ENCODE peak calls at places on chromosomes 2 and 18, in six cellular contexts. U, R, V, M, L and I are unnamed samples.

GRCh38 chr2:217248312-217248935 is 388.6 kb upstream of the TNP1 start:
- DNase-seq in U (no peak), R (no peak), V (no peak), M (peak; percentile 59), L (no peak), I (no peak)

GRCh38 chr2:9970386-9971044 is 19.0 kb downstream of the GRHL1 start:
- DNase-seq in U (no peak), R (no peak), V (no peak), M (no peak), L (no peak), I (no peak)

GRCh38 chr2:171160119-171160629 is 519 bp downstream of the TLK1 start:
- DNase-seq in U (peak; percentile 80), R (peak; percentile 26), V (peak; percentile 63), M (peak; percentile 79), L (peak; percentile 68), I (peak; percentile 65)

GRCh38 chr2:46978696-46979095 is 63.1 kb upstream of the MCFD2 start:
- DNase-seq in U (no peak), R (no peak), V (no peak), M (peak; percentile 70), L (no peak), I (no peak)

GRCh38 chr2:10475221-10475722 is 27.1 kb upstream of the ODC1 start:
- DNase-seq in U (no peak), R (no peak), V (no peak), M (no peak), L (no peak), I (no peak)

GRCh38 chr2:14751581-14751980 is 119.1 kb downstream of the LRATD1 start:
- DNase-seq in U (no peak), R (no peak), V (no peak), M (no peak), L (no peak), I (no peak)

GRCh38 chr2:135662088-135662487 is 79.6 kb upstream of the UBXN4 start:
- DNase-seq in U (no peak), R (no peak), V (no peak), M (no peak), L (peak; percentile 13), I (no peak)

GRCh38 chr2:203500951-203501350 is 34.1 kb downstream of the RAPH1 start:
- DNase-seq in U (no peak), R (no peak), V (no peak), M (no peak), L (no peak), I (no peak)

GRCh38 chr18:7668392-7668791 is 101.3 kb downstream of the PTPRM start:
- DNase-seq in U (no peak), R (no peak), V (no peak), M (no peak), L (no peak), I (no peak)

GRCh38 chr2:88350262-88350640 is 102.2 kb downstream of the FOXI3 start:
- DNase-seq in U (no peak), R (no peak), V (no peak), M (no peak), L (no peak), I (no peak)

GRCh38 chr2:96321230-96322103 is 3.6 kb upstream of the ITPRIPL1 start:
- DNase-seq in U (peak; percentile 86), R (no peak), V (peak; percentile 28), M (peak; percentile 95), L (peak; percentile 34), I (peak; percentile 41)

GRCh38 chr18:37847544-37847943 is 281.9 kb upstream of the CELF4 start:
- DNase-seq in U (no peak), R (no peak), V (no peak), M (no peak), L (no peak), I (no peak)

GRCh38 chr2:2827237-2827636 is 496.2 kb upstream of the MYT1L start:
- DNase-seq in U (no peak), R (no peak), V (no peak), M (no peak), L (no peak), I (no peak)

GRCh38 chr2:20620271-20620681 is 30.6 kb downstream of the HS1BP3 start:
- DNase-seq in U (no peak), R (no peak), V (no peak), M (no peak), L (no peak), I (no peak)

GRCh38 chr18:12333650-12334279 is 25.7 kb downstream of the TUBB6 start:
- DNase-seq in U (no peak), R (no peak), V (no peak), M (no peak), L (no peak), I (no peak)

GRCh38 chr18:9287037-9287436 is 47.5 kb upstream of the TWSG1 start:
- DNase-seq in U (no peak), R (no peak), V (no peak), M (no peak), L (no peak), I (no peak)

GRCh38 chr2:158994920-158995676 is 26.7 kb downstream of the TANC1 start:
- DNase-seq in U (no peak), R (no peak), V (no peak), M (peak; percentile 60), L (no peak), I (peak; percentile 48)

GRCh38 chr2:70684846-70685622 is 83.0 kb downstream of the ADD2 start:
- DNase-seq in U (no peak), R (no peak), V (no peak), M (no peak), L (no peak), I (no peak)

GRCh38 chr18:45505497-45506206 is 109.6 kb upstream of the SLC14A2 start:
- DNase-seq in U (no peak), R (no peak), V (no peak), M (no peak), L (no peak), I (no peak)

GRCh38 chr2:120423167-120423943 is 77.4 kb downstream of the INHBB start:
- DNase-seq in U (no peak), R (no peak), V (no peak), M (no peak), L (no peak), I (no peak)